ENCODE peak calls at places on chromosomes 12 and 14, in four cellular contexts. One of them, this sample, is unnamed.

GRCh38 chr12:68627673-68628319 is 17.1 kb downstream of the RAP1B start:
- DNase-seq in HEK293T: no peak
- DNase-seq in HepG2: no peak
- DNase-seq in GM12878: no peak
- DNase-seq in this sample: no peak

GRCh38 chr12:56071648-56072047 is 8.3 kb upstream of the ERBB3 start:
- DNase-seq in HEK293T: no peak
- DNase-seq in HepG2: peak; percentile 56
- DNase-seq in GM12878: no peak
- DNase-seq in this sample: no peak

GRCh38 chr12:50102186-50102585 is 1.6 kb upstream of the GPD1 start:
- DNase-seq in HEK293T: no peak
- DNase-seq in HepG2: no peak
- DNase-seq in GM12878: no peak
- DNase-seq in this sample: no peak

GRCh38 chr12:104250366-104251125 is 35.0 kb downstream of the TXNRD1 start:
- DNase-seq in HEK293T: no peak
- DNase-seq in HepG2: no peak
- DNase-seq in GM12878: no peak
- DNase-seq in this sample: no peak

GRCh38 chr14:76267322-76268012 is 108.5 kb upstream of the ESRRB start:
- DNase-seq in HEK293T: no peak
- DNase-seq in HepG2: no peak
- DNase-seq in GM12878: no peak
- DNase-seq in this sample: no peak

GRCh38 chr14:69087061-69087461 is 65.9 kb downstream of the DCAF5 start:
- DNase-seq in HEK293T: no peak
- DNase-seq in HepG2: no peak
- DNase-seq in GM12878: no peak
- DNase-seq in this sample: no peak

GRCh38 chr12:63093711-63094110 is 57.3 kb downstream of the AVPR1A start:
- DNase-seq in HEK293T: no peak
- DNase-seq in HepG2: no peak
- DNase-seq in GM12878: no peak
- DNase-seq in this sample: no peak

GRCh38 chr14:96243785-96244184 is 12.2 kb upstream of the BDKRB1 start:
- DNase-seq in HEK293T: no peak
- DNase-seq in HepG2: no peak
- DNase-seq in GM12878: no peak
- DNase-seq in this sample: no peak

GRCh38 chr14:102873546-102874061 is 48.9 kb upstream of the AMN start:
- DNase-seq in HEK293T: no peak
- DNase-seq in HepG2: peak; percentile 88
- DNase-seq in GM12878: no peak
- DNase-seq in this sample: no peak

GRCh38 chr12:42757735-42758134 is 168.2 kb upstream of the PRICKLE1 start:
- DNase-seq in HEK293T: no peak
- DNase-seq in HepG2: no peak
- DNase-seq in GM12878: no peak
- DNase-seq in this sample: no peak

GRCh38 chr12:54019924-54020586 is 8.2 kb upstream of the HOXC6 start:
- DNase-seq in HEK293T: no peak
- DNase-seq in HepG2: no peak
- DNase-seq in GM12878: no peak
- DNase-seq in this sample: no peak

GRCh38 chr12:71397433-71397954 is 42.1 kb upstream of the LGR5 start:
- DNase-seq in HEK293T: no peak
- DNase-seq in HepG2: no peak
- DNase-seq in GM12878: no peak
- DNase-seq in this sample: no peak

GRCh38 chr12:72272731-72273498 is 745 bp downstream of the TRHDE start:
- DNase-seq in HEK293T: peak; percentile 20
- DNase-seq in HepG2: no peak
- DNase-seq in GM12878: no peak
- DNase-seq in this sample: no peak

GRCh38 chr14:85439696-85440328 is 90.1 kb upstream of the FLRT2 start:
- DNase-seq in HEK293T: no peak
- DNase-seq in HepG2: no peak
- DNase-seq in GM12878: no peak
- DNase-seq in this sample: no peak

GRCh38 chr12:52815161-52815560 is 1.2 kb upstream of the KRT4 start:
- DNase-seq in HEK293T: no peak
- DNase-seq in HepG2: no peak
- DNase-seq in GM12878: no peak
- DNase-seq in this sample: no peak

GRCh38 chr14:65103150-65103760 is 938 bp upstream of the MAX start:
- DNase-seq in HEK293T: peak; percentile 35
- DNase-seq in HepG2: peak; percentile 24
- DNase-seq in GM12878: no peak
- DNase-seq in this sample: no peak

GRCh38 chr14:31127690-31128089 is 79.9 kb downstream of the HECTD1 start:
- DNase-seq in HEK293T: no peak
- DNase-seq in HepG2: peak; percentile 55
- DNase-seq in GM12878: no peak
- DNase-seq in this sample: no peak

GRCh38 chr14:50964683-50965390 is 20.6 kb upstream of the PYGL start:
- DNase-seq in HEK293T: no peak
- DNase-seq in HepG2: peak; percentile 45
- DNase-seq in GM12878: no peak
- DNase-seq in this sample: no peak
- TF ChIP-seq SUZ12 in HEK293T: no peak
- TF ChIP-seq SUZ12 in HepG2: no peak
- TF ChIP-seq SUZ12 in GM12878: no peak
- TF ChIP-seq SUZ12 in this sample: no peak

GRCh38 chr12:48486261-48486660 is 4.0 kb downstream of the C12orf54 start:
- DNase-seq in HEK293T: no peak
- DNase-seq in HepG2: no peak
- DNase-seq in GM12878: no peak
- DNase-seq in this sample: no peak

GRCh38 chr12:48482198-48482597 is at the start of gene C12orf54:
- DNase-seq in HEK293T: no peak
- DNase-seq in HepG2: no peak
- DNase-seq in GM12878: no peak
- DNase-seq in this sample: no peak

GRCh38 chr12:48489012-48489411 is 6.7 kb downstream of the C12orf54 start:
- DNase-seq in HEK293T: no peak
- DNase-seq in HepG2: no peak
- DNase-seq in GM12878: peak; percentile 45
- DNase-seq in this sample: no peak

DNA sequence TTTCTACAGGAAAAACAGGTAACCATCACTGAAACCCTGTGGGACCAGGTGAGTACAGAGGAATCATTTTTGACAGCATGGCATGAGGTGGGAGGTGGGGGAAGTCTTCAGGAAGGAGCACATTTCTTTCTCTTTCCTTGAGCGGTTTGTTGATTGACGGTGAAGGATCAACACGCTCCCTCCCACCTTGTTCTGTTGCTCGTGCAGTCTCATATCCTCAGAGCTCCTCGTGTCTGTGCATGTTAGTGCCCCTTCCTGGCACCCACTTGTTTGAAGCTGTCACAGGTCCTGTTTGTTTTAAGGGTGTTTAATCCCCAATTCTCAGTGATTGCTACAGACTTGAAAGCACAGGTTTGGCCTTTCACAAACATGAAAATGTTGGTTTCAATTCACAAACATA is 4.4 kb downstream of the C12orf54 start:
- DNase-seq in HEK293T: no peak
- DNase-seq in HepG2: no peak
- DNase-seq in GM12878: no peak
- DNase-seq in this sample: no peak
- TF ChIP-seq SUZ12 in HEK293T: no peak
- TF ChIP-seq SUZ12 in HepG2: no peak
- TF ChIP-seq SUZ12 in GM12878: no peak
- TF ChIP-seq SUZ12 in this sample: no peak

DNA sequence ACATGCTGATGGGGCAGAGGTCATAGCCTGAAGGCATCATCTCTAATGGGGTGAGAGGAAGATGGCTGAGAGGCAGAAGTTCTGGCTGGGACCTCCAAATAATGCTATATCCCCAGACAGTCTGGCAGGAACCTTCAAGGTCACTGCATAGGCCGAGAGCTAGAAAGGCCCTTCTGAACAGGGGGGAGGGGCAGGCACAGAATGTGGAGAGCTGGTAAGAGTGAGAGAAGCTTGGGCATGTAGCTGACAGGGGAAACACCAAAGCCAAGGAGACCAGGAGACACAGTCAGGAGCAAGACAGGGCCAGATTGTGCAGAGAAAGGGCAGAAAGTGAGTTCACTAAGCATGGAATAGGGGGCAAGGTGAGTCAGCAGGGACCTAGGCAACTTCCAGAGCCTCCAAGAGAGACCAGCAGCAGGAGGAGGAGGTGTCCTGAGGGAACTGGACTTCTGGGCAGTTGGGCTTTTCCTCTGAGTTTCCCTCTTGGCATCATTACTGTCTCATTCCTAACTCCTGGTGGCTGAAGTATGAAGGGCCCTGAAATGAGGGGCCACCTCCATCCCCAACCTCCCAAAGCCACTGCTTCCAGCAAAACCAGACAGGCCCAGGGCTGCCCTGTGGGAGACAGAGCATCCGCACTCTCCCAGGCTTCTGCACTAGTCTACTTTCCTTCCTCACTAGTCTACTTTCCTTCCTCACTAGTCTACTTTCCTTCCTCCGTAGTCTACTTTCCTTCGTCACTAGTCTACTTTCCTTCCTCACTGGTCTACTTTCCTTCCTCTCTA is 17.1 kb downstream of the ANO2 start:
- DNase-seq in HEK293T: no peak
- DNase-seq in HepG2: no peak
- DNase-seq in GM12878: no peak
- DNase-seq in this sample: no peak
- TF ChIP-seq SUZ12 in HEK293T: no peak
- TF ChIP-seq SUZ12 in HepG2: no peak
- TF ChIP-seq SUZ12 in GM12878: no peak
- TF ChIP-seq SUZ12 in this sample: no peak

GRCh38 chr14:100106260-100106659 is 41.0 kb downstream of the EVL start:
- DNase-seq in HEK293T: no peak
- DNase-seq in HepG2: no peak
- DNase-seq in GM12878: no peak
- DNase-seq in this sample: no peak

GRCh38 chr14:100104006-100104352 is 38.8 kb downstream of the EVL start:
- DNase-seq in HEK293T: no peak
- DNase-seq in HepG2: no peak
- DNase-seq in GM12878: no peak
- DNase-seq in this sample: no peak

GRCh38 chr14:100106661-100107112 is 41.5 kb downstream of the EVL start:
- DNase-seq in HEK293T: no peak
- DNase-seq in HepG2: no peak
- DNase-seq in GM12878: no peak
- DNase-seq in this sample: no peak

GRCh38 chr14:100104523-100105300 is 39.5 kb downstream of the EVL start:
- DNase-seq in HEK293T: no peak
- DNase-seq in HepG2: no peak
- DNase-seq in GM12878: no peak
- DNase-seq in this sample: no peak

GRCh38 chr14:100105357-100106169 is 40.3 kb downstream of the EVL start:
- DNase-seq in HEK293T: no peak
- DNase-seq in HepG2: no peak
- DNase-seq in GM12878: no peak
- DNase-seq in this sample: no peak
- TF ChIP-seq SUZ12 in HEK293T: no peak
- TF ChIP-seq SUZ12 in HepG2: no peak
- TF ChIP-seq SUZ12 in GM12878: no peak
- TF ChIP-seq SUZ12 in this sample: no peak

GRCh38 chr12:111448831-111449790 is 43.4 kb downstream of the SH2B3 start:
- DNase-seq in HEK293T: no peak
- DNase-seq in HepG2: no peak
- DNase-seq in GM12878: no peak
- DNase-seq in this sample: no peak

GRCh38 chr12:111451232-111451631 is 45.5 kb downstream of the SH2B3 start:
- DNase-seq in HEK293T: no peak
- DNase-seq in HepG2: no peak
- DNase-seq in GM12878: no peak
- DNase-seq in this sample: no peak

GRCh38 chr12:111453071-111453989 is 47.6 kb downstream of the SH2B3 start:
- DNase-seq in HEK293T: no peak
- DNase-seq in HepG2: no peak
- DNase-seq in GM12878: no peak
- DNase-seq in this sample: no peak

GRCh38 chr12:111450676-111451075 is 45.0 kb downstream of the SH2B3 start:
- DNase-seq in HEK293T: no peak
- DNase-seq in HepG2: no peak
- DNase-seq in GM12878: no peak
- DNase-seq in this sample: no peak

DNA sequence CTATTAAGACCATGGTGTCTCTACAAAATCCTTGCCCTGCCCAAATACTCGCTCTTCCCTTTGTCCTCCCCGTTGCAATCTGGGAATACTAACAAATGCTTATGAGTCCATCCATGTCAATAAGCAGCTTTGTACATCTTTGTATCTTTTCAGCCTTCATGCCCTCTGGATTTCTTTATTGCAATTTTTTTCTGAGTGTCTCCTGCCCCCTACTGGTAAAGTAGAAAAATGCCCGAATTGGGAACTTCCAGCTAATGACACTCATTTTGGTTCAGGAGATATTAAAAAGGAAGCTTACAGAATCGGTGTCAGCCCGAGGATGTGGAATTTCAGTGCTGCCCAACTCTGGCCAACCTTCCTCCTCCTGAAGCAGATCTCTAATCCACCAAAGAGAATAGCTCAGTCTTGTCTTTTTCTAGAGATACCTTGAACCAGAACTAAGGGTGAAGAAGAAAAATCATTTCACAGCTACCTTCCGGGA is 46.0 kb downstream of the SH2B3 start:
- DNase-seq in HEK293T: peak; percentile 52
- DNase-seq in HepG2: peak; percentile 53
- DNase-seq in GM12878: no peak
- DNase-seq in this sample: no peak
- TF ChIP-seq SUZ12 in HEK293T: no peak
- TF ChIP-seq SUZ12 in HepG2: no peak
- TF ChIP-seq SUZ12 in GM12878: no peak
- TF ChIP-seq SUZ12 in this sample: no peak

DNA sequence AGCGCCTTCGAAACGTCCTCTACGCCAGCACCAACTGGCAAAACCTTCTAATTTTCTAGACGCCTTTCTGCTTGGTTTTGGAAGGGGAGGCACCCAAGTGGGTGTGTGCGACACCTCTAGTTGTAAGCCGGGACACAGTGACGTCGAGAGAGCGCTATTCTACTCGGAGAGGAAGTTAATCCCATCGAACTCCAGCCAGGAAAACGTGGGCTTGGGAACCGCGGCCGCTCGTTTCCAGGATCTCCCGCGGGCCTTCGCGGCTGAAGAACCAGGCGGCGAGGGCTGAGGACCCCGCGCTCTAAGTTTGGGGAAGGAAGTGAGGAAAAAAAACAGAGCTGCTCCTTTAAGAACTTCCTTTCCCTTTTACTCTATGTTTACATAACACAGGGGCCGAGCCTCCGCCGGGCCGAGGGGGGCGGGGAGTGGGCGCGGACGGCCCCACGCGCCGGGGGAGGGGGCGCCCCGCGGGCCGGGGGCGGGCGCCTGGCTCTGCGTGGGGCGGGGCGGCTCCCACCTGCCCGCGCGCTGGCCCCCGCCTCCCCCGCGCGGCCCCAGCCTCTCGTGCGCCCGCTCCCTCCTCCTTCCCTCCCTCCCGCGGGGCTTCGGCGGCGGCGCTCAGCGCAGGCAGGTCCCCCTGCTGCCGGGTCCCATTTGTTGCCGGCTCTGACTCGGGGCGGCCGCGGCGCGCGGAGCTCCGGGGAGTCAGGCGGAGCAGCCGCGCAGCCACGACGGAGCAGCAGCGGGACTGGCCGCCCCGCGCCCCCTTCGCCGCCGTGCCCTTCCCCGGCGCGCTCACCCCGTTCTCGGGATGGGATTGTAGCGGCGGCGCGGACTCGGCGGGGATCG is at the start of gene PELI2:
- DNase-seq in HEK293T: peak; percentile 72
- DNase-seq in HepG2: peak; percentile 6
- DNase-seq in GM12878: no peak
- DNase-seq in this sample: no peak
- TF ChIP-seq SUZ12 in HEK293T: no peak
- TF ChIP-seq SUZ12 in HepG2: no peak
- TF ChIP-seq SUZ12 in GM12878: no peak
- TF ChIP-seq SUZ12 in this sample: no peak